ENCODE peak calls at places on chromosomes 16 and 17, in four cellular contexts. One of them, this sample, is unnamed.

GRCh38 chr17:28547623-28548416 is 4.6 kb downstream of the UNC119 start:
- DNase-seq in small intestine: peak
- DNase-seq in adrenal gland: peak
- DNase-seq in heart left ventricle: peak
- DNase-seq in this sample: peak

GRCh38 chr17:67574658-67575293 is 143.0 kb upstream of the NOL11 start:
- DNase-seq in adrenal gland: no peak
- DNase-seq in small intestine: no peak
- DNase-seq in heart left ventricle: no peak
- DNase-seq in this sample: no peak

GRCh38 chr17:77208217-77208808 is 67.5 kb downstream of the SEC14L1 start:
- DNase-seq in adrenal gland: peak
- DNase-seq in small intestine: no peak
- DNase-seq in heart left ventricle: no peak
- DNase-seq in this sample: peak

GRCh38 chr17:5921919-5922318 is 148.3 kb upstream of the WSCD1 start:
- DNase-seq in heart left ventricle: no peak
- DNase-seq in adrenal gland: no peak
- DNase-seq in small intestine: no peak
- DNase-seq in this sample: no peak

GRCh38 chr16:65119905-65120341 is 1.9 kb downstream of the CDH11 start:
- DNase-seq in adrenal gland: no peak
- DNase-seq in small intestine: no peak
- DNase-seq in heart left ventricle: no peak
- DNase-seq in this sample: peak

GRCh38 chr17:31582151-31582907 is 190.9 kb downstream of the RAB11FIP4 start:
- DNase-seq in heart left ventricle: peak
- DNase-seq in adrenal gland: peak
- DNase-seq in small intestine: peak
- DNase-seq in this sample: no peak

GRCh38 chr16:74901606-74902005 is 83.3 kb downstream of the WDR59 start:
- DNase-seq in heart left ventricle: no peak
- DNase-seq in small intestine: no peak
- DNase-seq in adrenal gland: no peak
- DNase-seq in this sample: no peak

GRCh38 chr16:53061701-53062159 is 6.9 kb downstream of the CHD9 start:
- DNase-seq in small intestine: peak
- DNase-seq in heart left ventricle: no peak
- DNase-seq in adrenal gland: peak
- DNase-seq in this sample: no peak

GRCh38 chr16:78504391-78504945 is 405.0 kb downstream of the WWOX start:
- DNase-seq in heart left ventricle: no peak
- DNase-seq in small intestine: no peak
- DNase-seq in adrenal gland: no peak
- DNase-seq in this sample: peak

This sample was measured in ovary.